ENCODE peak calls at places on chromosomes 12 and 14, in six cellular contexts. Z is CD8-positive, alpha-beta memory T cell; U is tibial nerve; B is AG04450; G is PC-3; A is left lung. R is an unnamed sample.

GRCh38 chr12:111692575-111693210 is 6.8 kb downstream of the ACAD10 start:
- DNase-seq in A (no peak), G (peak), U (no peak), Z (no peak), B (no peak), R (no peak)

GRCh38 chr12:24909667-24910066 is 39.2 kb downstream of the BCAT1 start:
- DNase-seq in G (no peak), B (peak), U (peak), A (peak), Z (no peak), R (peak)

GRCh38 chr12:113241191-113242017 is 20.1 kb downstream of the TPCN1 start:
- DNase-seq in B (peak), G (peak), Z (no peak), A (no peak), U (peak), R (no peak)

GRCh38 chr12:1920436-1920835 is 2.0 kb upstream of the CACNA2D4 start:
- DNase-seq in G (no peak), B (no peak), Z (no peak), U (no peak), A (no peak), R (peak)

GRCh38 chr12:46472893-46473633 is 100.5 kb upstream of the SLC38A2 start:
- DNase-seq in U (no peak), A (no peak), B (no peak), Z (no peak), G (peak), R (no peak)

GRCh38 chr14:86574026-86574777 is 1044.3 kb downstream of the FLRT2 start:
- DNase-seq in Z (no peak), U (no peak), G (peak), A (no peak), B (peak), R (no peak)

GRCh38 chr14:66503532-66503931 is 4.4 kb upstream of the GPHN start:
- DNase-seq in U (no peak), B (no peak), Z (no peak), A (no peak), G (no peak), R (no peak)

GRCh38 chr12:117134059-117134458 is 34.8 kb upstream of the TESC start:
- DNase-seq in G (no peak), B (no peak), Z (peak), U (no peak), A (no peak), R (no peak)

GRCh38 chr14:95315579-95315978 is 4.1 kb downstream of the CLMN start:
- DNase-seq in U (no peak), A (no peak), Z (no peak), G (no peak), B (no peak), R (no peak)

GRCh38 chr14:95315156-95315555 is 4.6 kb downstream of the CLMN start:
- DNase-seq in Z (no peak), G (no peak), B (no peak), A (no peak), U (no peak), R (no peak)

GRCh38 chr14:95313707-95314106 is 6.0 kb downstream of the CLMN start:
- DNase-seq in Z (no peak), A (peak), B (no peak), G (peak), U (peak), R (peak)

GRCh38 chr14:95313246-95313645 is 6.5 kb downstream of the CLMN start:
- DNase-seq in B (no peak), Z (no peak), U (no peak), G (no peak), A (no peak), R (no peak)

GRCh38 chr14:95314609-95315008 is 5.1 kb downstream of the CLMN start:
- DNase-seq in B (no peak), G (peak), U (no peak), Z (no peak), A (peak), R (no peak)
- H3K4me3 ChIP-seq in B (no peak), G (no peak), U (no peak), Z (no peak), A (no peak), R (no peak)

GRCh38 chr12:93954160-93955112 is 193.9 kb upstream of the PLXNC1 start:
- DNase-seq in A (no peak), G (no peak), Z (no peak), B (no peak), U (peak), R (peak)
- H3K4me3 ChIP-seq in A (no peak), G (no peak), Z (no peak), B (no peak), U (no peak), R (no peak)

DNA sequence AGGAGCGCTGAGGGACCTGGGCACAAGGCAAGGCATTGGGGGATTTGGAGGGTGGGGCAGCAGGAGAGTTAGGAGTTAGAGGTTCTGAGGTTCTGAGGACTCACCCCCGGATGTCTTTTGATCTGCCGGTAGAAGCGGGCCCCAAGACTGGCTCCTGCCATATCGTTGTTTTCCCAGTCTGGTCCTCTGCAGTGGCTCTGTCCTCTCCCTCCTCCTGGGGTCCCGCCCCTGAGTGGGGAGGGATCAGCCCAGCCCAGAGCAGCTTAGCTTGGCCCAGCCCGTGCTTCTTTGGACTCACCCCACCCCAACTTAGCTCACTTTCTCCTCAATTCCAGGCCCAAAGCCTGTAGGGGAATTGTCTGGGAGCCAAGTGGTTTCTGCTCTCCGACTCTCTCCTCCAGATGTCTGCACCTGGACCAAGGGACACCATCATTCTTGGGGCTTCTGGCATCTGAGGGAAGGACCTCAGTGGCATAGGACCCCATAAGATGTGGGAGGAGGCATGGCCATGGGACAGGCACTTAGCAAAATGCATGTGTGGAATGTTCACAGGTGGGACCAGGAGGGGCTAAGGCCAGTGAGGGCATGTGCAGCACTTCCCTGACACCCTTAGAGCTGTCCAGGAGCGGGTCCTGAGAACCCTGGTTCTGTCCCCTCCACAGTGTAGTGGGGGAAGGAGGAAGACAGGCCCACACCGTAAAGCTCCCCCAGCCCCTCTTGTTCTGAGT is 7.6 kb downstream of the SHMT2 start:
- DNase-seq in B (no peak), G (no peak), Z (no peak), U (no peak), A (no peak), R (peak)
- H3K4me3 ChIP-seq in B (no peak), G (no peak), Z (no peak), U (peak), A (no peak), R (peak)

GRCh38 chr14:35403085-35403396 is 1.5 kb downstream of the NFKBIA start:
- DNase-seq in U (peak), B (no peak), A (no peak), G (peak), Z (no peak), R (peak)
- H3K4me3 ChIP-seq in U (peak), B (peak), A (peak), G (peak), Z (peak), R (peak)

DNA sequence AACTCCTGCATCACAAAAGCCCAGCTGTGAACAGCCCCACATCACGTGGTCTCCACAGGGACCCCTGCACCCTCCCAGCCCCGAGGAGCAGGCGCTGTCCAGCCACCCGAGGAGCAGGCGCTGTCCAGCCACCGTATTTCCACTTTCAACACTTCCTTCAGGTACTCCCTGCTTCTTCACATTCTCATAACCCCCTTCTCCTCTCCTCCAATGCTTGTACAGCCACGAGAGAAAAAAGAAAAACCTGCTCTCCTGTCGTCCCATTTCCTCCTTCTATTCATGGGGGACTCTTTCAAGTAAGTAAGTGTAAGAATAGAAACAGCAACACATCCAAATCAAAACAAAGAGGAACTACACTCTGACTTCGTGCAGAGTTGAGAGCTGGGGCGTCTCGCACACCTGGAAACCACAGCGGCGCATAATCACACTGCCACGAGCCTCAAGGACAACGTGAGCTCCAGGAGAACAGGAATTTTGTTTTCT is 11.9 kb downstream of the CDC42BPB start:
- DNase-seq in A (no peak), Z (no peak), B (no peak), G (no peak), U (no peak), R (no peak)
- H3K4me3 ChIP-seq in A (no peak), Z (no peak), B (no peak), G (no peak), U (no peak), R (no peak)

GRCh38 chr14:100666403-100666802 is 60.3 kb upstream of the DLK1 start:
- DNase-seq in B (no peak), U (no peak), Z (no peak), A (no peak), G (no peak), R (no peak)

GRCh38 chr14:100665518-100666032 is 61.1 kb upstream of the DLK1 start:
- DNase-seq in A (no peak), U (no peak), B (no peak), G (peak), Z (no peak), R (no peak)

GRCh38 chr14:100663528-100664052 is 63.1 kb upstream of the DLK1 start:
- DNase-seq in B (no peak), A (no peak), U (no peak), Z (no peak), G (no peak), R (no peak)

GRCh38 chr14:100664234-100664633 is 62.5 kb upstream of the DLK1 start:
- DNase-seq in B (no peak), G (no peak), Z (no peak), U (no peak), A (no peak), R (no peak)

DNA sequence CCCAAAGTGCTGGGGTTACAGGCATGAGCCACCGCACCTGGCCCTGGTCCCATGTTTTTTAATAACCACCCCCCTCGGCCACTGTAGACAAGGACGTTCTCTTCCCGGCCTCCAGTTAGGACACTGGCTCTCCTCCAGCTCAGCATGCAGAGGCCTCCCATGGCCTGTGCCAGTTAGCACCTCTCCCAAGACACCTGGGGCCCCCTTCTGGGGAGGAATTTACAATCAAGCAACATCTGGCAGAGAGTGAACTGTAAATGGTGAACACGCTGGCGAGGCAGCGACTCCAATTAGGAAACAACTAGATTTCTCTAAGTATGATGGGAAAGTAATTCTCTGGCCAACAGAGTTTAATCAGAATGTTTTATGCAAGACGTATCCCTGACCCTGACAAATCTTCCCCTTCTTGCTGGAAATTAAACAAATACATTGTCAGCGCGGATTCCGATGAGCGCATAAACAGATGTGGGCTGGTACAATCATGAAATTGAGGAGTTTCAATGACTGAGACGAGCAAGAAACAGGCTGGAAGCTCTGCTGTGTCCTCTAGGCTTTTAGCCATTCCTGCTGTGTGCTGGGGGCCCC is 61.8 kb upstream of the DLK1 start:
- DNase-seq in G (no peak), A (no peak), U (no peak), Z (no peak), B (peak), R (no peak)
- H3K4me3 ChIP-seq in G (no peak), A (no peak), U (no peak), Z (no peak), B (no peak), R (no peak)

DNA sequence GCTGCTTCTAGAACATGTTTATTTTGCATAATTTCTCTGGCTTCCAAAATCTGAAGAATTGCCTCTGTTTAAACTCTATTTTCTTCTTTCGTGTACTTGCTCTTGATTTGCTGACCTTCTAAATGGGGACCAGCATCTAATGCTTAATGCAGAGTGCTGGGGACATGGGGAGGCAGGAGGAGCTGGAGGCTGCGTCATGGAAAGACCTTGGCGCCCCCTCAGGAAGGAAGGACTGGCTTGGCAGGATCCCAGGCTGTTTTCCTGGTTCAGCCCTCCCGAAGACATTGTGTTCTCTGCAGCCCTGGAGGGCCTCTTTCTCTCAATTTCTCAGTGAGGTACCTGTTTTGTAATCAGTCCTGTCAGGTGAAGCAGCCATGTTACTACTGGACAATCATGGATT is 5.5 kb downstream of the PRKCH start:
- DNase-seq in U (peak), G (peak), B (no peak), A (peak), Z (peak), R (peak)
- H3K4me3 ChIP-seq in U (no peak), G (no peak), B (no peak), A (no peak), Z (peak), R (no peak)

GRCh38 chr12:47947273-47947672 is 16.1 kb upstream of the TMEM106C start:
- DNase-seq in A (no peak), Z (no peak), G (no peak), B (no peak), U (no peak), R (no peak)
- H3K4me3 ChIP-seq in A (no peak), Z (no peak), G (no peak), B (no peak), U (no peak), R (no peak)

GRCh38 chr12:50074936-50075807 is 10.0 kb upstream of the SMARCD1 start:
- DNase-seq in B (no peak), Z (peak), G (peak), A (peak), U (peak), R (peak)
- H3K4me3 ChIP-seq in B (no peak), Z (no peak), G (no peak), A (no peak), U (no peak), R (no peak)

DNA sequence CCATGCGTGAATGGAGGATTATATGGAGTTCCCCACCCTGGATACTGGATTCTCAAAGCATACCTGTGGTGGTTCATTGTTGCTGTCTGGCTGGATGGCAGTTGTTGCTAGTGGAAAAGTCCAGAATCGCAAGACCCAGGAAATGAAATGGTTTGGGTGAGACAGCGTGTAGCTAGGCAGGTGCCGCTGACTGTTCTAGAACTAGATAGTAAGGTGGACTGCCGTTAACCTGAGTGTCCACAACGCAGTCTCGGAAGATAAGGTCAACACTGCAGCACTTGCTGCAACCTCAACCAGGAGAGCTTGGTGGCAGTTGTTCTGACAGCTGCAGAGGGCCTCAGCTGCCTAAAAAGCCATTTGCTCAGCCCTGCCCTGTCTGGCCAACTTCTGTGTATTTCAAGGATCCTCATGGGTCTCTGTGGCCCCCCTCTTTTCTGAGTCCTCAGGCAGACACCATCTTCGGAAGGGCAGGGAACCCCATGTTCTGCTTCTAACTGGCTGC is 15.5 kb upstream of the IRF2BPL start:
- DNase-seq in B (no peak), G (no peak), Z (no peak), A (no peak), U (no peak), R (no peak)
- H3K4me3 ChIP-seq in B (no peak), G (no peak), Z (no peak), A (no peak), U (no peak), R (no peak)